ENCODE peak calls at places on chromosomes 4 and X, in ten cellular contexts. F is progenitor cell of endocrine pancreas; Y is OCI-LY7; W is GM12891; D is stimulated activated CD4-positive, alpha-beta T cell treated with anti-CD3 and anti-CD28 coated beads, Interleukin-15, amount 100 ng/mL, for 1 hour; M is HT1080; N is HEK293T; I is neuronal stem cell; S is endothelial cell of umbilical vein; T is fibroblast of lung. Q is an unnamed sample.

GRCh38 chr4:107931775-107932321 is 499 bp downstream of the CYP2U1 start:
- DNase-seq in F (no peak), Y (peak), W (no peak), D (peak), M (no peak), N (no peak), I (no peak), S (no peak), T (peak), Q (no peak)

GRCh38 chrX:40102393-40103381 is 4.9 kb upstream of the BCOR start:
- DNase-seq in F (no peak), Y (no peak), W (no peak), D (no peak), M (no peak), N (no peak), I (no peak), S (no peak), T (no peak), Q (no peak)

GRCh38 chrX:44914532-44915198 is 41.7 kb downstream of the KDM6A start:
- DNase-seq in F (no peak), Y (no peak), W (no peak), D (no peak), M (no peak), N (no peak), I (no peak), S (peak), T (peak), Q (no peak)

GRCh38 chr4:60805500-60806313 is 394.4 kb upstream of the ADGRL3 start:
- DNase-seq in F (no peak), Y (peak), W (no peak), D (no peak), M (peak), N (peak), I (peak), S (no peak), T (peak), Q (no peak)

GRCh38 chr4:87392183-87392582 is 1.2 kb upstream of the HSD17B11 start:
- DNase-seq in F (no peak), Y (no peak), W (no peak), D (no peak), M (no peak), N (no peak), I (no peak), S (no peak), T (no peak), Q (no peak)

GRCh38 chr4:187668683-187669082 is 326.9 kb upstream of the ZFP42 start:
- DNase-seq in F (no peak), Y (no peak), W (no peak), D (no peak), M (peak), N (no peak), I (no peak), S (no peak), T (peak), Q (no peak)

GRCh38 chr4:48243897-48244296 is 25.7 kb downstream of the TEC start:
- DNase-seq in F (no peak), Y (no peak), W (no peak), D (no peak), M (no peak), N (no peak), I (no peak), S (no peak), T (no peak), Q (no peak)

GRCh38 chrX:48498374-48498809 is 10.4 kb upstream of the PORCN start:
- DNase-seq in F (no peak), Y (no peak), W (no peak), D (no peak), M (peak), N (no peak), I (no peak), S (peak), T (peak), Q (no peak)

GRCh38 chr4:4386296-4386735 is 586 bp upstream of the NSG1 start:
- DNase-seq in F (peak), Y (peak), W (no peak), D (no peak), M (no peak), N (peak), I (no peak), S (no peak), T (no peak), Q (no peak)

GRCh38 chrX:66021758-66022741 is 17.8 kb downstream of the VSIG4 start:
- DNase-seq in F (no peak), Y (no peak), W (no peak), D (no peak), M (no peak), N (no peak), I (no peak), S (no peak), T (no peak), Q (no peak)

GRCh38 chrX:20498851-20499635 is 232.3 kb upstream of the RPS6KA3 start:
- DNase-seq in F (no peak), Y (no peak), W (no peak), D (no peak), M (no peak), N (no peak), I (no peak), S (no peak), T (peak), Q (no peak)

GRCh38 chr4:133839326-133839725 is 362.3 kb downstream of the PABPC4L start:
- DNase-seq in F (no peak), Y (no peak), W (no peak), D (no peak), M (peak), N (no peak), I (no peak), S (no peak), T (peak), Q (no peak)

GRCh38 chr4:24363751-24364150 is 220.6 kb downstream of the DHX15 start:
- DNase-seq in F (no peak), Y (no peak), W (no peak), D (no peak), M (no peak), N (no peak), I (no peak), S (no peak), T (no peak), Q (no peak)

GRCh38 chr4:75907956-75908355 is 5.7 kb upstream of the PPEF2 start:
- DNase-seq in F (no peak), Y (no peak), W (no peak), D (no peak), M (no peak), N (no peak), I (no peak), S (no peak), T (no peak), Q (no peak)

GRCh38 chr4:146299605-146300004 is 85.3 kb downstream of the REELD1 start:
- DNase-seq in F (no peak), Y (no peak), W (no peak), D (no peak), M (no peak), N (no peak), I (no peak), S (no peak), T (no peak), Q (no peak)

GRCh38 chrX:71618303-71618721 is at the start of gene CXCR3:
- DNase-seq in F (no peak), Y (peak), W (peak), D (peak), M (peak), N (no peak), I (no peak), S (no peak), T (peak), Q (no peak)

GRCh38 chr4:3527914-3528876 is 4.0 kb downstream of the LRPAP1 start:
- DNase-seq in F (no peak), Y (no peak), W (no peak), D (no peak), M (no peak), N (no peak), I (no peak), S (no peak), T (no peak), Q (no peak)

GRCh38 chrX:40922307-40922706 is 162.9 kb upstream of the USP9X start:
- DNase-seq in F (no peak), Y (peak), W (no peak), D (no peak), M (peak), N (no peak), I (no peak), S (peak), T (peak), Q (no peak)

GRCh38 chrX:105820247-105820646 is 2.1 kb upstream of the NRK start:
- DNase-seq in F (no peak), Y (no peak), W (no peak), D (no peak), M (no peak), N (peak), I (no peak), S (no peak), T (no peak), Q (no peak)

GRCh38 chr4:106329027-106329618 is 12.8 kb downstream of the AIMP1 start:
- DNase-seq in F (no peak), Y (peak), W (no peak), D (no peak), M (peak), N (peak), I (no peak), S (peak), T (peak), Q (no peak)

GRCh38 chr4:43999669-44000068 is 448.9 kb downstream of the KCTD8 start:
- DNase-seq in F (no peak), Y (no peak), W (no peak), D (no peak), M (no peak), N (no peak), I (no peak), S (no peak), T (no peak), Q (no peak)

GRCh38 chr4:105751718-105752299 is 43.2 kb downstream of the GSTCD start:
- DNase-seq in F (no peak), Y (no peak), W (no peak), D (no peak), M (no peak), N (no peak), I (no peak), S (no peak), T (no peak), Q (no peak)

GRCh38 chr4:107035711-107036601 is at the start of gene DKK2:
- DNase-seq in F (peak), Y (no peak), W (no peak), D (no peak), M (peak), N (peak), I (peak), S (peak), T (peak), Q (peak)

GRCh38 chr4:39706334-39706733 is 8.4 kb downstream of the UBE2K start:
- DNase-seq in F (no peak), Y (no peak), W (no peak), D (no peak), M (peak), N (no peak), I (no peak), S (peak), T (peak), Q (peak)

GRCh38 chr4:66639361-66639760 is 905.9 kb downstream of the CENPC start:
- DNase-seq in F (no peak), Y (no peak), W (no peak), D (no peak), M (no peak), N (peak), I (no peak), S (peak), T (peak), Q (no peak)

GRCh38 chr4:24794111-24794860 is 1.1 kb upstream of the SOD3 start:
- DNase-seq in F (no peak), Y (no peak), W (no peak), D (no peak), M (no peak), N (no peak), I (no peak), S (no peak), T (peak), Q (peak)

GRCh38 chrX:106932960-106933537 is 12.8 kb downstream of the CLDN2 start:
- DNase-seq in F (no peak), Y (no peak), W (no peak), D (no peak), M (no peak), N (no peak), I (no peak), S (no peak), T (no peak), Q (no peak)

GRCh38 chrX:74450803-74451449 is 29.6 kb downstream of the SLC16A2 start:
- DNase-seq in F (no peak), Y (no peak), W (no peak), D (no peak), M (peak), N (no peak), I (no peak), S (no peak), T (peak), Q (no peak)

GRCh38 chr4:67603310-67604028 is 44.9 kb downstream of the STAP1 start:
- DNase-seq in F (no peak), Y (no peak), W (no peak), D (no peak), M (peak), N (no peak), I (no peak), S (no peak), T (no peak), Q (no peak)

GRCh38 chr4:176063718-176064117 is 1.9 kb upstream of the WDR17 start:
- DNase-seq in F (no peak), Y (no peak), W (no peak), D (no peak), M (no peak), N (no peak), I (no peak), S (no peak), T (no peak), Q (no peak)

GRCh38 chrX:3548743-3549441 is 164.6 kb downstream of the PRKX start:
- DNase-seq in F (no peak), Y (peak), W (no peak), D (no peak), M (no peak), N (peak), I (peak), S (peak), T (peak), Q (no peak)

GRCh38 chrX:34275710-34276109 is 143.6 kb upstream of the FAM47A start:
- DNase-seq in F (no peak), Y (no peak), W (no peak), D (no peak), M (no peak), N (no peak), I (no peak), S (peak), T (no peak), Q (no peak)